ENCODE peak calls at places on chromosomes 6 and 20, in ten cellular contexts. L is BE2C; D is Peyer's patch; Q is colonic mucosa; J is CD8-positive, alpha-beta T cell; R is transverse colon; B is uterus; Z is stomach; P is pancreas; N is psoas muscle. T is an unnamed sample. For H3K4me1, the result is how much of the 10 kb centered on the place peaks cover.

GRCh38 chr20:48456361-48457184 is 371.2 kb downstream of the PREX1 start:
- DNase-seq in L (no peak), D (no peak), Q (no peak), J (no peak), R (no peak), B (no peak), Z (no peak), P (no peak), N (no peak), T (no peak)

GRCh38 chr20:47127986-47128385 is 228.5 kb downstream of the ZMYND8 start:
- DNase-seq in L (no peak), D (no peak), Q (no peak), J (no peak), R (no peak), B (no peak), Z (peak), P (no peak), N (peak), T (no peak)

GRCh38 chr6:7341989-7342742 is 29.2 kb upstream of the SSR1 start:
- DNase-seq in L (peak), D (no peak), Q (no peak), J (no peak), R (no peak), B (no peak), Z (no peak), P (no peak), N (no peak), T (no peak)

GRCh38 chr6:225121-225721 is 67.1 kb upstream of the DUSP22 start:
- DNase-seq in L (no peak), D (no peak), Q (no peak), J (peak), R (no peak), B (no peak), Z (no peak), P (no peak), N (no peak), T (no peak)

GRCh38 chr20:1381753-1382591 is 10.9 kb downstream of the FKBP1A start:
- DNase-seq in L (no peak), D (no peak), Q (no peak), J (no peak), R (no peak), B (no peak), Z (no peak), P (no peak), N (peak), T (no peak)

GRCh38 chr6:87436435-87436834 is 28.7 kb downstream of the CFAP206 start:
- DNase-seq in L (no peak), D (no peak), Q (peak), J (peak), R (peak), B (peak), Z (peak), P (no peak), N (no peak), T (peak)

GRCh38 chr6:14135865-14136539 is 18.4 kb downstream of the CD83 start:
- DNase-seq in L (no peak), D (no peak), Q (no peak), J (no peak), R (no peak), B (no peak), Z (no peak), P (no peak), N (no peak), T (no peak)

GRCh38 chr20:32207211-32207625 is 325 bp downstream of the PLAGL2 start:
- DNase-seq in L (no peak), D (no peak), Q (no peak), J (no peak), R (no peak), B (no peak), Z (no peak), P (no peak), N (no peak), T (no peak)

GRCh38 chr20:37382539-37383120 is 36.7 kb downstream of the SRC start:
- DNase-seq in L (no peak), D (peak), Q (no peak), J (no peak), R (no peak), B (no peak), Z (no peak), P (no peak), N (peak), T (no peak)

GRCh38 chr6:16322666-16323312 is 84.4 kb downstream of the GMPR start:
- DNase-seq in L (no peak), D (no peak), Q (peak), J (peak), R (peak), B (peak), Z (peak), P (no peak), N (peak), T (no peak)

GRCh38 chr6:158150701-158151100 is 17.4 kb downstream of the SERAC1 start:
- DNase-seq in L (no peak), D (no peak), Q (no peak), J (no peak), R (no peak), B (no peak), Z (no peak), P (no peak), N (no peak), T (no peak)

GRCh38 chr6:138765896-138766487 is 7.6 kb upstream of the CCDC28A start:
- DNase-seq in L (no peak), D (no peak), Q (no peak), J (no peak), R (no peak), B (no peak), Z (no peak), P (no peak), N (no peak), T (no peak)

GRCh38 chr6:142088858-142089216 is 43.9 kb upstream of the GJE1 start:
- DNase-seq in L (no peak), D (no peak), Q (no peak), J (no peak), R (no peak), B (no peak), Z (no peak), P (no peak), N (peak), T (peak)

GRCh38 chr20:45946149-45946970 is 11.9 kb downstream of the PCIF1 start:
- DNase-seq in L (no peak), D (no peak), Q (peak), J (peak), R (peak), B (no peak), Z (peak), P (peak), N (peak), T (no peak)

GRCh38 chr6:151071295-151071694 is 168.5 kb upstream of the AKAP12 start:
- DNase-seq in L (no peak), D (no peak), Q (no peak), J (no peak), R (no peak), B (peak), Z (no peak), P (no peak), N (no peak), T (no peak)

GRCh38 chr6:50966532-50966931 is 147.9 kb downstream of the TFAP2B start:
- DNase-seq in L (no peak), D (no peak), Q (no peak), J (no peak), R (no peak), B (no peak), Z (no peak), P (no peak), N (no peak), T (no peak)

GRCh38 chr20:45395114-45395415 is 13.0 kb upstream of the DBNDD2 start:
- DNase-seq in L (no peak), D (no peak), Q (no peak), J (no peak), R (no peak), B (no peak), Z (no peak), P (no peak), N (no peak), T (no peak)

GRCh38 chr6:128598561-128598960 is 78.2 kb upstream of the PTPRK start:
- DNase-seq in L (no peak), D (no peak), Q (no peak), J (no peak), R (no peak), B (no peak), Z (no peak), P (no peak), N (no peak), T (no peak)

GRCh38 chr6:16711551-16712249 is 49.6 kb downstream of the ATXN1 start:
- DNase-seq in L (no peak), D (no peak), Q (no peak), J (peak), R (peak), B (no peak), Z (no peak), P (no peak), N (no peak), T (no peak)

GRCh38 chr6:46715106-46715505 is 20.1 kb downstream of the PLA2G7 start:
- DNase-seq in L (no peak), D (no peak), Q (no peak), J (no peak), R (no peak), B (no peak), Z (no peak), P (no peak), N (no peak), T (no peak)

GRCh38 chr6:133377219-133377618 is 136.1 kb downstream of the EYA4 start:
- DNase-seq in L (no peak), D (no peak), Q (no peak), J (no peak), R (no peak), B (no peak), Z (no peak), P (no peak), N (no peak), T (no peak)

GRCh38 chr20:24700166-24700860 is 230.9 kb downstream of the SYNDIG1 start:
- DNase-seq in L (no peak), D (no peak), Q (no peak), J (peak), R (no peak), B (no peak), Z (peak), P (no peak), N (no peak), T (no peak)

GRCh38 chr6:73513496-73513854 is 7.4 kb downstream of the EEF1A1 start:
- DNase-seq in L (no peak), D (no peak), Q (no peak), J (no peak), R (no peak), B (no peak), Z (no peak), P (no peak), N (no peak), T (no peak)

GRCh38 chr6:87832025-87832825 is 130.2 kb upstream of the AKIRIN2 start:
- DNase-seq in L (no peak), D (no peak), Q (no peak), J (no peak), R (no peak), B (no peak), Z (no peak), P (no peak), N (no peak), T (no peak)

GRCh38 chr6:39251406-39251805 is 22.1 kb upstream of the KCNK5 start:
- DNase-seq in L (no peak), D (no peak), Q (no peak), J (no peak), R (peak), B (no peak), Z (no peak), P (no peak), N (no peak), T (no peak)

GRCh38 chr20:31920275-31920855 is 31.5 kb downstream of the PDRG1 start:
- DNase-seq in L (no peak), D (no peak), Q (no peak), J (no peak), R (no peak), B (no peak), Z (no peak), P (no peak), N (no peak), T (no peak)

GRCh38 chr6:34888874-34889555 is at the start of gene ANKS1A:
- DNase-seq in L (peak), D (peak), Q (peak), J (peak), R (peak), B (peak), Z (peak), P (peak), N (peak), T (peak)

DNA sequence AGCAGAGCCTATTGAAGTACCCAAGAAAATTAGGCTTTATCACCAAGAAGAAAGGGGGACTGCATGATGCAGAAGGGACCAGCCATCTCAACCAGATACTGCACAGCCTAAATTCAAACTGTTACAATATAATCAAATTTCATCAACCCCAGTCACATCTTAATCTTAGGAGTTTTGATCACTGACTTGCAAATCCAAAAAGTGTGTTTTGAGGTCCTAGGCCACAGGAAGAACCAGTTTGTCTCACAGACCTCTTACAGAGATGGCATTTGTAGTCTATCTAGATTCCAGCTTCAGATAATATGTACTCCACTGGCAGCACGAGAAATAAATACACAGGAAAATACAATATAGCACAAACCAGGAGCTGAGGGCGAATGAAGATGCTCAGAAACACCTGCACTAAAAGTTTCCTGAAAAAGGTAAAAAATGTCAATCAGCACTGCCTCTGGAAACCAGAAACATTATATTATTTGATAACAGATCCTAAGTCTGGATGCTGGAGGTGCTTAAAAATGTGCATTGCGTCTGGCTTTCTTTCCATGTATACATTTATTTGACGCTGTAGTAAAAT is 665 bp upstream of the BTN3A3 start:
- DNase-seq in L (no peak), D (no peak), Q (no peak), J (no peak), R (no peak), B (no peak), Z (no peak), P (no peak), N (no peak), T (no peak)
- H3K4me3 ChIP-seq in L (peak), D (peak), Q (no peak), J (peak), R (peak), B (peak), Z (peak), P (peak), N (peak), T (no peak)

GRCh38 chr6:165163519-165163918 is 145.9 kb downstream of the C6orf118 start:
- DNase-seq in L (no peak), D (no peak), Q (no peak), J (no peak), R (no peak), B (no peak), Z (no peak), P (no peak), N (no peak), T (no peak)
- H3K4me1 ChIP-seq in L (under half), D (under half), Q (under half), J (under half), R (under half), B (under half), Z (under half), P (under half), N (under half), T (under half)

GRCh38 chr6:37566209-37566859 is 66.6 kb upstream of the CCDC167 start:
- DNase-seq in L (peak), D (peak), Q (peak), J (peak), R (peak), B (no peak), Z (peak), P (peak), N (peak), T (peak)
- H3K4me3 ChIP-seq in L (peak), D (peak), Q (peak), J (peak), R (peak), B (no peak), Z (peak), P (no peak), N (peak), T (peak)

GRCh38 chr6:52538252-52538905 is 38.5 kb downstream of the TRAM2 start:
- DNase-seq in L (no peak), D (no peak), Q (no peak), J (no peak), R (no peak), B (no peak), Z (no peak), P (no peak), N (no peak), T (no peak)
- H3K4me1 ChIP-seq in L (under half), D (under half), Q (under half), J (under half), R (under half), B (under half), Z (half or more), P (under half), N (under half), T (under half)

GRCh38 chr20:62644044-62644795 is 1.9 kb downstream of the SLCO4A1 start:
- DNase-seq in L (no peak), D (peak), Q (peak), J (no peak), R (peak), B (no peak), Z (peak), P (no peak), N (no peak), T (no peak)
- H3K4me3 ChIP-seq in L (peak), D (peak), Q (peak), J (no peak), R (peak), B (no peak), Z (peak), P (no peak), N (peak), T (no peak)

GRCh38 chr6:168867247-168868102 is 386.2 kb downstream of the THBS2 start:
- DNase-seq in L (no peak), D (no peak), Q (no peak), J (no peak), R (no peak), B (no peak), Z (no peak), P (no peak), N (no peak), T (no peak)

GRCh38 chr6:168865522-168865921 is 388.1 kb downstream of the THBS2 start:
- DNase-seq in L (no peak), D (no peak), Q (no peak), J (no peak), R (no peak), B (no peak), Z (no peak), P (no peak), N (no peak), T (no peak)

GRCh38 chr6:168863467-168863866 is 390.2 kb downstream of the THBS2 start:
- DNase-seq in L (no peak), D (no peak), Q (no peak), J (no peak), R (no peak), B (no peak), Z (no peak), P (no peak), N (no peak), T (no peak)

GRCh38 chr6:168864541-168865495 is 388.8 kb downstream of the THBS2 start:
- DNase-seq in L (no peak), D (no peak), Q (no peak), J (no peak), R (no peak), B (no peak), Z (no peak), P (no peak), N (no peak), T (no peak)

DNA sequence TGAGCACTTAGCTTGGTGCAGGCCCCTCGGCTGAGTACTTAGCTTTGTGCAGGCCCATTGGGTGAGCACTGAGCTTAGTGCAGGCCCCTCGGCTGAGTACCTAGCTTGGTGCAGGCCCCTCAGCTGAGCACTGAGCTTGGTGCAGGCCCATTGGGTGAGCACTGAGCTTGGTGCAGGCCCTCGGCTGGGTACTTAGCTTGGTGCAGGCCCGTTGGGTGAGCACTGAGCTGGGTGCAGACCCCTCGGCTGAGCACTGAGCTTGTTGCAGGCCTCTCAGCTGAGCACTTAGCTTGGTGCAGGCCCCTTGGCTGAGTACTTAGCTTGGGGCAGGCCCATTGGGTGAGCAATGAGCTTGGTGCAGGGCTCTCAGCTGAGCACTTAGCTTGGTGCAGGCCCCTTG is 387.1 kb downstream of the THBS2 start:
- DNase-seq in L (no peak), D (no peak), Q (no peak), J (no peak), R (no peak), B (no peak), Z (no peak), P (no peak), N (no peak), T (no peak)
- H3K4me1 ChIP-seq in L (under half), D (under half), Q (under half), J (under half), R (under half), B (under half), Z (under half), P (under half), N (under half), T (under half)

T was measured in Caco-2.